ENCODE peak calls at places on chromosomes 7 and 10, in seven cellular contexts. W is foreskin fibroblast, T is AG20443, J is IMR-90, Z is germinal center, S is hepatocyte, U is kidney tubule cell. L is an unnamed sample.

GRCh38 chr10:91043173-91043910 is 122.5 kb upstream of the ANKRD1 start:
- DNase-seq in Z (no peak), U (peak), W (no peak), T (peak), S (peak), J (peak), L (no peak)

GRCh38 chr10:52252322-52252721 is 61.8 kb upstream of the DKK1 start:
- DNase-seq in J (no peak), W (no peak), Z (no peak), U (no peak), T (no peak), S (no peak), L (no peak)

GRCh38 chr7:100580466-100581283 is 5.3 kb downstream of the LRCH4 start:
- DNase-seq in U (no peak), T (no peak), S (no peak), J (no peak), W (no peak), Z (no peak), L (no peak)

GRCh38 chr7:118169146-118169545 is 14.8 kb upstream of the LSM8 start:
- DNase-seq in Z (no peak), T (peak), J (peak), S (no peak), U (no peak), W (no peak), L (no peak)

GRCh38 chr10:72691470-72692056 is 380 bp upstream of the MCU start:
- DNase-seq in J (peak), U (no peak), W (peak), S (no peak), T (no peak), Z (no peak), L (no peak)

GRCh38 chr7:17697128-17697881 is 243.0 kb downstream of the SNX13 start:
- DNase-seq in S (no peak), T (no peak), U (no peak), J (no peak), W (no peak), Z (no peak), L (no peak)

GRCh38 chr7:149209518-149210269 is 14.3 kb downstream of the ZNF282 start:
- DNase-seq in U (peak), T (peak), J (peak), W (peak), S (peak), Z (peak), L (no peak)

GRCh38 chr10:89789188-89789587 is 87.8 kb downstream of the KIF20B start:
- DNase-seq in W (no peak), J (no peak), U (no peak), Z (no peak), T (no peak), S (no peak), L (no peak)

GRCh38 chr10:73971636-73972354 is 26.1 kb upstream of the VCL start:
- DNase-seq in Z (no peak), S (no peak), U (no peak), T (no peak), W (no peak), J (no peak), L (no peak)

GRCh38 chr7:157828190-157828589 is 491.4 kb downstream of the DNAJB6 start:
- DNase-seq in U (no peak), J (no peak), W (no peak), S (no peak), Z (no peak), T (no peak), L (no peak)

GRCh38 chr10:32174349-32174893 is 118.2 kb upstream of the KIF5B start:
- DNase-seq in S (no peak), Z (no peak), T (no peak), U (no peak), W (no peak), J (no peak), L (no peak)

GRCh38 chr10:132910186-132910880 is 32.0 kb downstream of the CFAP46 start:
- DNase-seq in Z (no peak), J (no peak), S (no peak), U (no peak), T (no peak), W (no peak), L (no peak)

GRCh38 chr10:43239756-43240155 is 27.1 kb downstream of the RASGEF1A start:
- DNase-seq in W (no peak), U (no peak), S (no peak), T (no peak), Z (no peak), J (no peak), L (no peak)

GRCh38 chr7:12475362-12476063 is 71.8 kb upstream of the VWDE start:
- DNase-seq in S (peak), T (no peak), J (peak), U (peak), Z (no peak), W (peak), L (no peak)

GRCh38 chr10:11207276-11207809 is 189.7 kb downstream of the CELF2 start:
- DNase-seq in Z (no peak), J (no peak), W (no peak), S (no peak), T (no peak), U (no peak), L (no peak)

GRCh38 chr7:142760071-142760642 is 10.6 kb upstream of the PRSS2 start:
- DNase-seq in U (no peak), T (no peak), Z (no peak), S (peak), W (no peak), J (no peak), L (no peak)

GRCh38 chr7:66877577-66878300 is 43.3 kb upstream of the TMEM248 start:
- DNase-seq in Z (no peak), W (peak), J (peak), T (no peak), U (no peak), S (no peak), L (no peak)

GRCh38 chr10:33661580-33662269 is 327.3 kb upstream of the NRP1 start:
- DNase-seq in U (peak), J (no peak), T (peak), W (peak), Z (no peak), S (peak), L (peak)

GRCh38 chr7:10939237-10939910 is 34.3 kb upstream of the PHF14 start:
- DNase-seq in W (no peak), Z (peak), T (no peak), J (no peak), U (no peak), S (no peak), L (no peak)

GRCh38 chr10:54159924-54160323 is 641.1 kb downstream of the PCDH15 start:
- DNase-seq in T (no peak), S (no peak), W (no peak), J (no peak), Z (no peak), U (no peak), L (no peak)

GRCh38 chr10:86971146-86971991 is 3.1 kb downstream of the ADIRF start:
- DNase-seq in S (peak), Z (peak), T (peak), J (peak), W (peak), U (peak), L (peak)

GRCh38 chr10:62885656-62886461 is 69.7 kb upstream of the EGR2 start:
- DNase-seq in U (peak), Z (no peak), J (peak), T (peak), W (peak), S (no peak), L (no peak)

L was measured in right atrium auricular region.